ENCODE peak calls at places on chromosome 18, in six cellular contexts. J is breast epithelium, T is endothelial cell of umbilical vein, I is K562, N is Panc1, P is HepG2. H is an unnamed sample. For H3K4me1, the result is how much of the 10 kb centered on the place peaks cover.

GRCh38 chr18:26551217-26551708 is 2.9 kb upstream of the KCTD1 start:
- DNase-seq in P (no peak), I (no peak), J (no peak), N (no peak), T (no peak), H (no peak)

GRCh38 chr18:45456076-45457066 is 158.9 kb upstream of the SLC14A2 start:
- DNase-seq in P (no peak), T (no peak), N (no peak), J (no peak), I (no peak), H (no peak)

GRCh38 chr18:35171315-35171987 is 69.4 kb upstream of the ZNF397 start:
- DNase-seq in T (no peak), N (no peak), J (no peak), P (peak), I (no peak), H (no peak)

GRCh38 chr18:47716632-47717185 is 213.8 kb downstream of the SMAD2 start:
- DNase-seq in P (no peak), I (no peak), T (no peak), J (no peak), N (no peak), H (peak)

GRCh38 chr18:21194871-21195771 is 46.9 kb upstream of the GREB1L start:
- DNase-seq in J (no peak), T (peak), P (peak), I (peak), N (no peak), H (no peak)

GRCh38 chr18:9708057-9708881 is at the start of gene RAB31:
- DNase-seq in J (peak), P (no peak), I (peak), T (peak), N (no peak), H (peak)

GRCh38 chr18:53416985-53417384 is 807.5 kb downstream of the MBD2 start:
- DNase-seq in I (no peak), J (no peak), N (no peak), T (no peak), P (no peak), H (no peak)

GRCh38 chr18:22871809-22872525 is 61.2 kb upstream of the RBBP8 start:
- DNase-seq in I (peak), J (peak), P (no peak), N (no peak), T (peak), H (no peak)

GRCh38 chr18:62458346-62458745 is 64.5 kb upstream of the ZCCHC2 start:
- DNase-seq in J (no peak), T (no peak), N (no peak), P (peak), I (no peak), H (no peak)

GRCh38 chr18:57276720-57277284 is 75.6 kb upstream of the ST8SIA3 start:
- DNase-seq in N (no peak), T (no peak), P (no peak), J (no peak), I (no peak), H (no peak)

GRCh38 chr18:67133669-67134068 is 382.9 kb downstream of the DSEL start:
- DNase-seq in I (no peak), N (no peak), T (no peak), J (no peak), P (no peak), H (no peak)

GRCh38 chr18:4060427-4061281 is 394.5 kb downstream of the DLGAP1 start:
- DNase-seq in J (no peak), I (no peak), P (no peak), N (no peak), T (no peak), H (no peak)

GRCh38 chr18:23115683-23116096 is 19.6 kb upstream of the CABLES1 start:
- DNase-seq in T (peak), I (no peak), J (peak), N (peak), P (peak), H (no peak)

GRCh38 chr18:62954341-62954740 is 239.0 kb downstream of the PHLPP1 start:
- DNase-seq in P (peak), T (no peak), J (no peak), N (no peak), I (no peak), H (no peak)

GRCh38 chr18:64165906-64166305 is 17.0 kb upstream of the LINC00305 start:
- DNase-seq in I (no peak), T (no peak), N (no peak), J (no peak), P (no peak), H (no peak)

GRCh38 chr18:53153281-53153680 is 813.3 kb downstream of the DCC start:
- DNase-seq in J (no peak), N (no peak), P (peak), T (no peak), I (peak), H (peak)

GRCh38 chr18:49460958-49461601 is 635 bp upstream of the DYM start:
- DNase-seq in I (no peak), T (no peak), P (no peak), N (no peak), J (no peak), H (no peak)

GRCh38 chr18:48959921-48960920 is 9.5 kb upstream of the SMAD7 start:
- DNase-seq in J (no peak), I (no peak), P (no peak), N (no peak), T (peak), H (no peak)

GRCh38 chr18:11529081-11529480 is 80.3 kb upstream of the SLC35G4 start:
- DNase-seq in N (no peak), J (no peak), T (no peak), P (no peak), I (no peak), H (no peak)

GRCh38 chr18:27227721-27228120 is 42.6 kb upstream of the CHST9 start:
- DNase-seq in P (no peak), I (no peak), N (no peak), J (no peak), T (no peak), H (no peak)

GRCh38 chr18:3248062-3248669 is 565 bp downstream of the MYL12A start:
- DNase-seq in T (peak), N (no peak), I (no peak), J (no peak), P (no peak), H (peak)

GRCh38 chr18:46260016-46260878 is 156.1 kb downstream of the HAUS1 start:
- DNase-seq in J (no peak), P (no peak), N (no peak), T (no peak), I (no peak), H (no peak)

GRCh38 chr18:3799515-3799914 is 349.5 kb downstream of the TGIF1 start:
- DNase-seq in J (no peak), N (no peak), T (no peak), I (no peak), P (no peak), H (no peak)

GRCh38 chr18:34840416-34840815 is 130.3 kb downstream of the DTNA start:
- DNase-seq in P (no peak), J (no peak), I (no peak), N (no peak), T (no peak), H (no peak)

GRCh38 chr18:76460482-76460881 is 34.6 kb downstream of the ZNF516 start:
- DNase-seq in I (no peak), P (no peak), T (no peak), J (peak), N (no peak), H (no peak)

GRCh38 chr18:37533647-37534565 is 31.7 kb downstream of the CELF4 start:
- DNase-seq in J (no peak), N (no peak), I (no peak), P (no peak), T (no peak), H (no peak)

GRCh38 chr18:30387401-30387800 is 655.1 kb downstream of the DSC3 start:
- DNase-seq in I (peak), N (no peak), P (no peak), J (no peak), T (no peak), H (no peak)

GRCh38 chr18:49597556-49597955 is 35.7 kb downstream of the LIPG start:
- DNase-seq in J (no peak), I (no peak), N (no peak), P (no peak), T (no peak), H (no peak)

GRCh38 chr18:70299393-70299792 is 10.5 kb downstream of the SOCS6 start:
- DNase-seq in J (no peak), I (no peak), N (no peak), P (no peak), T (no peak), H (no peak)

GRCh38 chr18:73201940-73202339 is 334.2 kb upstream of the NETO1 start:
- DNase-seq in N (no peak), J (no peak), P (no peak), I (no peak), T (no peak), H (no peak)

GRCh38 chr18:27665264-27665799 is 480.2 kb upstream of the CHST9 start:
- DNase-seq in N (no peak), J (no peak), T (no peak), I (no peak), P (no peak), H (no peak)

GRCh38 chr18:59744271-59744721 is 47.1 kb upstream of the CCBE1 start:
- DNase-seq in P (no peak), J (no peak), I (no peak), N (peak), T (no peak), H (no peak)

GRCh38 chr18:8167036-8167435 is 442.2 kb upstream of the RAB12 start:
- DNase-seq in N (no peak), I (no peak), P (no peak), T (no peak), J (no peak), H (no peak)

GRCh38 chr18:39801848-39802247 is 2153.2 kb upstream of the PIK3C3 start:
- DNase-seq in P (no peak), T (no peak), N (no peak), I (no peak), J (no peak), H (no peak)
- TF ChIP-seq POLR2AphosphoS5 in P (no peak), T (no peak), N (no peak), I (no peak), J (no peak), H (peak)

DNA sequence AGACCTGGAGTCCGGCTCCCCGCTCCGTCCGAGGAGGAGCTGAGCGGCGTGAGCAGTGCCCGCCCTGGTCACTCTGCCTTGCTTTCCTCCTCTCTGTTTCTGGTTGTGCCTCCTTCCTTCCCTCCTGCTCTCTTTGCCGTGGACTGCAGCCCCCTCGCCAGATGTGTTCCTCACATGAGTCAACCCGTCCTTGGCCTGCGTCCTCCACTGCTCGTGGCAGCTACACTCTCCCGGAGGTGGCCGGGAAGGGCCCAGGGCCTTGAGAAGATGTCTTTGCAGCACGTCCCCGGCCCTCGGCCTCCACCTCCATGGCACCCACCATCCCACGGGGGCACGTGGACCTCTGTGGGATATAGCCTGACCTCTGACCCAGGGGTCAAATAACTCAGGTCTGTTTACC is 42.4 kb downstream of the NFATC1 start:
- DNase-seq in P (no peak), J (no peak), I (no peak), N (no peak), T (no peak), H (no peak)
- H3K4me1 ChIP-seq in P (under half), J (under half), I (under half), N (under half), T (under half), H (under half)

DNA sequence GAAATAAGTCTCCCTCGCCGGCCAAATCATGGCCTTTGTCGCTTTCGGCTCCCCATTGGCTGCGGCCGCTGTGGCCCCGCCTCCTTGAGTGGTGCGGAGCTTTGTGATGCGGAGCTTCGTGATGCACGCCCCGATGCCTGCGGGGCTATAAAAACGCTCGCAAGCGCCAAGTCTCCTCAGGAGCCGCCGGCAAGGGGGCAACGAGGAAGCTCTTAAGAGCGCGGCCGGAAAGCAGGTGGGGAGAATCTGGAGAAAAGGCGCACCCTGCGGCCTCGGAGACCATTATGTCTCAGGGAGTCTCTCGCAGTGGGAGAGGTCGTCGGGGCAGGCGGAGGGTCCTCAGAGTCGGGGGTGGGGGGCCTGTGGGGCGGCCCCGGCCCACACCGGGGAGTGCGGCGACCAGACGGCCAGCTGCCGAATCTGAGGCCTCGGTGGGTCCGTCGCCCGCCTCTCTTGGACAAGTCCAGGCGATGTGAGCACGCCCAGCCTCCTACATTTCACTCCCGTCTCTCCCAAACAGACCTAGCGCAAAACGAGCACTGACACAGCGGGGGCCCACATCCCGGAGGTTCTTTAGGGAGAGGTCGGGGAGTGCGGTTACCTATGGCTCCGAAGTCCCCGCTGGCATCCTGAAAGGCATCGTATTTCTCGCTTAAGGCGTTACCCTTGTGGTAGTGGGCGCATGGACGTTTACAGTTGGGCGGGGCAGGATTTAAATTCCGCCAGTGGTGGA is at the start of gene CABYR:
- DNase-seq in J (peak), I (no peak), P (peak), N (no peak), T (peak), H (peak)
- TF ChIP-seq POLR2AphosphoS5 in J (no peak), I (no peak), P (no peak), N (peak), T (peak), H (peak)

GRCh38 chr18:74353169-74353775 is 37.6 kb downstream of the C18orf63 start:
- DNase-seq in I (peak), P (peak), J (peak), N (peak), T (peak), H (peak)
- H3K4me1 ChIP-seq in I (under half), P (under half), J (under half), N (under half), T (under half), H (under half)

GRCh38 chr18:56121669-56122068 is 516.7 kb downstream of the TXNL1 start:
- DNase-seq in T (no peak), N (no peak), J (no peak), P (no peak), I (no peak), H (no peak)
- TF ChIP-seq POLR2AphosphoS5 in T (no peak), N (no peak), J (no peak), P (no peak), I (no peak), H (no peak)